ENCODE peak calls at places on chromosomes 7 and 10, in ten cellular contexts. G is KBM-7; N is GM12865; Z is progenitor cell of endocrine pancreas; R is GDM1; L is stimulated activated CD4-positive, alpha-beta T cell treated with anti-CD3 and anti-CD28 coated beads, Interleukin-1b, Interleukin-23, amount 100 ng/mL, for 24 hours; J is iPS DF 6.9; W is NCI-H1694 treated with DMSO at 0.1 percent for 48 hours; I is SK-N-SH; B is Kasumi-1. V is an unnamed sample.

GRCh38 chr10:29210469-29210868 is 78.4 kb upstream of the LYZL1 start:
- DNase-seq in L (no peak), I (no peak), G (no peak), R (no peak), N (no peak), J (no peak), B (no peak), W (no peak), Z (no peak), V (no peak)

GRCh38 chr10:23070819-23071218 is 24.6 kb upstream of the MSRB2 start:
- DNase-seq in B (no peak), N (peak), L (no peak), J (no peak), R (no peak), G (no peak), Z (no peak), W (no peak), I (no peak), V (no peak)

GRCh38 chr10:21524526-21525366 is 736 bp downstream of the SKIDA1 start:
- DNase-seq in R (no peak), Z (no peak), B (peak), N (no peak), W (peak), I (no peak), L (no peak), J (no peak), G (peak), V (no peak)

GRCh38 chr10:95290446-95290800 is 380 bp downstream of the PDLIM1 start:
- DNase-seq in Z (no peak), J (no peak), W (no peak), L (no peak), B (no peak), N (no peak), I (no peak), R (no peak), G (no peak), V (no peak)

GRCh38 chr10:28841625-28842024 is 164.3 kb downstream of the BAMBI start:
- DNase-seq in N (no peak), Z (no peak), R (no peak), W (no peak), B (no peak), L (no peak), G (no peak), I (no peak), J (no peak), V (no peak)

GRCh38 chr7:130276796-130277762 is 10.4 kb downstream of the CPA2 start:
- DNase-seq in J (no peak), W (no peak), G (no peak), R (no peak), I (no peak), B (no peak), Z (no peak), L (no peak), N (peak), V (no peak)

GRCh38 chr7:108308913-108309312 is 147.3 kb downstream of the NRCAM start:
- DNase-seq in J (no peak), W (no peak), I (no peak), G (no peak), L (no peak), N (peak), B (no peak), Z (no peak), R (no peak), V (no peak)

GRCh38 chr10:58784361-58784760 is 271.7 kb downstream of the BICC1 start:
- DNase-seq in L (no peak), R (no peak), I (no peak), W (no peak), G (no peak), N (no peak), Z (no peak), J (no peak), B (no peak), V (no peak)

V was measured in HCT116.